ENCODE peak calls at places on chromosomes 12 and 14, in nine cellular contexts. G, S, U, V, Q, H, F, P and O are unnamed samples.

GRCh38 chr12:90238872-90239271 is 530.2 kb upstream of the ATP2B1 start:
- DNase-seq in G (no peak), S (no peak), U (no peak), V (no peak), Q (no peak), H (no peak), F (no peak), P (no peak), O (no peak)

GRCh38 chr14:76951149-76951548 is 77.4 kb downstream of the IRF2BPL start:
- DNase-seq in G (no peak), S (no peak), U (no peak), V (no peak), Q (peak; percentile 50), H (no peak), F (no peak), P (no peak), O (no peak)

GRCh38 chr14:77009014-77009413 is 19.5 kb downstream of the IRF2BPL start:
- DNase-seq in G (no peak), S (no peak), U (no peak), V (no peak), Q (no peak), H (no peak), F (no peak), P (no peak), O (peak; percentile 78)

GRCh38 chr12:132881853-132882252 is 5.6 kb downstream of the CHFR start:
- DNase-seq in G (no peak), S (no peak), U (no peak), V (no peak), Q (no peak), H (no peak), F (no peak), P (no peak), O (no peak)

GRCh38 chr12:89662623-89663022 is 46.0 kb downstream of the ATP2B1 start:
- DNase-seq in G (no peak), S (no peak), U (no peak), V (no peak), Q (peak; percentile 21), H (no peak), F (no peak), P (no peak), O (no peak)

GRCh38 chr14:87643005-87643404 is 350.0 kb downstream of the GALC start:
- DNase-seq in G (no peak), S (peak; percentile 55), U (peak; percentile 16), V (peak; percentile 31), Q (no peak), H (no peak), F (no peak), P (peak; percentile 37), O (no peak)

GRCh38 chr14:50008562-50009355 is 107.6 kb downstream of the VCPKMT start:
- DNase-seq in G (no peak), S (no peak), U (no peak), V (no peak), Q (no peak), H (no peak), F (no peak), P (no peak), O (peak; percentile 73)

GRCh38 chr12:60172266-60172665 is 576.4 kb downstream of the SLC16A7 start:
- DNase-seq in G (no peak), S (no peak), U (no peak), V (no peak), Q (peak; percentile 16), H (no peak), F (no peak), P (no peak), O (no peak)

GRCh38 chr14:88227693-88228092 is 95.4 kb downstream of the KCNK10 start:
- DNase-seq in G (no peak), S (no peak), U (no peak), V (no peak), Q (no peak), H (no peak), F (no peak), P (no peak), O (no peak)

GRCh38 chr12:44972746-44973421 is 78.0 kb downstream of the DBX2 start:
- DNase-seq in G (no peak), S (no peak), U (no peak), V (no peak), Q (peak; percentile 11), H (no peak), F (no peak), P (no peak), O (no peak)

GRCh38 chr12:63863658-63864455 is 19.4 kb downstream of the SRGAP1 start:
- DNase-seq in G (no peak), S (no peak), U (no peak), V (no peak), Q (peak; percentile 33), H (no peak), F (no peak), P (no peak), O (no peak)

GRCh38 chr14:74472590-74472989 is 20.5 kb downstream of the NPC2 start:
- DNase-seq in G (no peak), S (no peak), U (no peak), V (no peak), Q (no peak), H (no peak), F (no peak), P (no peak), O (no peak)

GRCh38 chr14:74475678-74476077 is 17.4 kb downstream of the NPC2 start:
- DNase-seq in G (no peak), S (no peak), U (no peak), V (no peak), Q (peak; percentile 63), H (no peak), F (no peak), P (no peak), O (no peak)

GRCh38 chr14:74476107-74476506 is 17.0 kb downstream of the NPC2 start:
- DNase-seq in G (no peak), S (no peak), U (no peak), V (no peak), Q (no peak), H (no peak), F (no peak), P (peak; percentile 54), O (no peak)

GRCh38 chr14:74476607-74477006 is 16.5 kb downstream of the NPC2 start:
- DNase-seq in G (no peak), S (no peak), U (no peak), V (no peak), Q (no peak), H (no peak), F (no peak), P (no peak), O (no peak)

DNA sequence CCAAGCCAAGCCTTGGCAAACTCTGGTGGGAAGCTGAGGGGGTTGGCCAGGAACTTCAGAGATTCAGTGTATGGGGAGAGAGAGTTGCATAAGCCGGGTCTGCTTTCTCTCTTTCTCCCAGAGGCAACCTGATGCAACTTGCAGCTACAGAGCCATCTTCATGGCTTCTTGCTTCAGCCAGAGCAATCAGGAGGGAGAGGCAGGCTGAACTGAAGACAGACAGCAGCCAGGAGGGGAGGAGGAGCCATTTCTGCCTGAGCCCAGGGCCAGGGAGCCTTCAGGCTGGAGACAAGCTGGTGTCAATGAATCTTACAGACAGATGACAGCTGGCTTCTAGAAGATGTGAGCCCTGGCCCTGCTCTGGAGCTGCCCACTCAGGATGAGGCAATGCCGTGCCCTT is 18.7 kb downstream of the NPC2 start:
- DNase-seq in G (no peak), S (peak; percentile 37), U (no peak), V (no peak), Q (peak; percentile 26), H (no peak), F (no peak), P (no peak), O (no peak)
- H3K27ac ChIP-seq in G (no peak overlapping the region), S (no peak overlapping the region), U (no peak overlapping the region), V (no peak overlapping the region), Q (no peak overlapping the region), H (no peak overlapping the region), F (no peak overlapping the region), P (no peak overlapping the region), O (no peak overlapping the region)

GRCh38 chr12:47746523-47746922 is 12.2 kb downstream of the RAPGEF3 start:
- DNase-seq in G (no peak), S (no peak), U (no peak), V (no peak), Q (no peak), H (no peak), F (no peak), P (no peak), O (no peak)

GRCh38 chr12:47748899-47749298 is 9.8 kb downstream of the RAPGEF3 start:
- DNase-seq in G (no peak), S (no peak), U (no peak), V (no peak), Q (no peak), H (no peak), F (no peak), P (no peak), O (no peak)

GRCh38 chr12:47747115-47747514 is 11.6 kb downstream of the RAPGEF3 start:
- DNase-seq in G (no peak), S (no peak), U (no peak), V (no peak), Q (no peak), H (no peak), F (no peak), P (no peak), O (no peak)

GRCh38 chr12:47748507-47748828 is 10.2 kb downstream of the RAPGEF3 start:
- DNase-seq in G (no peak), S (no peak), U (no peak), V (no peak), Q (no peak), H (no peak), F (no peak), P (no peak), O (no peak)

GRCh38 chr12:47747596-47748506 is 10.8 kb downstream of the RAPGEF3 start:
- DNase-seq in G (no peak), S (no peak), U (no peak), V (no peak), Q (no peak), H (no peak), F (no peak), P (no peak), O (no peak)
- H3K27ac ChIP-seq in G (no peak overlapping the region), S (no peak overlapping the region), U (no peak overlapping the region), V (no peak overlapping the region), Q (no peak overlapping the region), H (no peak overlapping the region), F (no peak overlapping the region), P (no peak overlapping the region), O (no peak overlapping the region)

DNA sequence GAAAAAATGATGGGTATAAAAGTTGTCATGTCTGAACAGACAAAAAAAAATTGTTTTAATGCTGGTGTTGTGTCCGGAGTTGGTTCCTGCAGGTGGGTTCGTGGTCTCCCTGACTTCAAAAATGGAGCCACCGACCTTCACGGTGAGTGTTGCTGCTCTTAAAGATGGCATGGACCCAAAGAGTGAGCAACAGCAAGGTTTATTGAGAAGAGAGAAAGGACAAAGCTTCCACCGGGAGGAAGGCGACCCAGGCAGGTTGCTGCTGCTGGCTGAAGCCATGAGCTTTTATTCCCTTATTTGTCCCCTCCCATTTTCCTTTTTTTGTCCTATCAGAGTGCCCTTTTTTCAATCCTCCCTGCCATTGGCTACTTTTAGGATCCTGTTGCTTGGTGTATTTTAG is at the start of gene TAS2R31:
- DNase-seq in G (no peak), S (no peak), U (no peak), V (no peak), Q (no peak), H (no peak), F (no peak), P (no peak), O (no peak)
- H3K27ac ChIP-seq in G (no peak within 1 kb of the TSS), S (no peak within 1 kb of the TSS), U (no peak within 1 kb of the TSS), V (no peak within 1 kb of the TSS), Q (no peak within 1 kb of the TSS), H (no peak within 1 kb of the TSS), F (no peak within 1 kb of the TSS), P (no peak within 1 kb of the TSS), O (no peak within 1 kb of the TSS)

DNA sequence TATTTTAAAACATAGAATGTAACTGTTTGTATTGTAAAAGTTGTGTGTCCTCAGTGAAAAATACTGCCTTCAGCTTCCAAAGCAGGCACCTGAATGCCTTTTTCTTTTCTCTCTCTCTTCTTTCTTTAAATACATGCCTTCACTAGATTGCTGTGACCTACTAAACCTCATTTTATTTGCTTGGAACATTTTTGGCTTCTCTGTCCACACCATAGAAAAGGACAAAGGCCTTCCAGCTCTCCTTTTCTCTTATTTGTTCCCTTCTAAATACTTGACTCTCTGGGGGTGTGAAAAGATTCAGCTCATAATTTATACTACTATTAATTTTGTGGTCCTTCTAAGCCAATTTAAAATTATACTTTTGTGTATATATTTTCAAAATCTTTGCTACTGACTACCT is 38.4 kb downstream of the PPM1A start:
- DNase-seq in G (no peak), S (no peak), U (no peak), V (no peak), Q (no peak), H (no peak), F (no peak), P (no peak), O (no peak)
- H3K27ac ChIP-seq in G (no peak overlapping the region), S (no peak overlapping the region), U (no peak overlapping the region), V (no peak overlapping the region), Q (no peak overlapping the region), H (no peak overlapping the region), F (no peak overlapping the region), P (no peak overlapping the region), O (no peak overlapping the region)